ENCODE peak calls at places on chromosomes 16 and 17, in seven cellular contexts. T is transverse colon, L is hepatocyte, W is Panc1, M is tibial nerve, S is IMR-90, Q is adrenal gland. F is an unnamed sample.

GRCh38 chr17:46020998-46021397 is 21.9 kb downstream of the STH start:
- DNase-seq in T (no peak), L (no peak), W (no peak), M (no peak), S (no peak), Q (no peak), F (no peak)

GRCh38 chr17:74454197-74455024 is 12.0 kb upstream of the CD300A start:
- DNase-seq in T (peak; percentile 94), L (peak; percentile 97), W (no peak), M (no peak), S (peak; percentile 29), Q (no peak), F (peak; percentile 95)

GRCh38 chr17:32912218-32912897 is 15.6 kb upstream of the TMEM98 start:
- DNase-seq in T (peak; percentile 87), L (peak; percentile 91), W (no peak), M (no peak), S (peak; percentile 76), Q (peak; percentile 87), F (peak; percentile 92)

GRCh38 chr17:39700148-39700987 is 504 bp downstream of the ERBB2 start:
- DNase-seq in T (no peak), L (peak; percentile 73), W (no peak), M (no peak), S (peak; percentile 7), Q (no peak), F (peak; percentile 67)

GRCh38 chr17:4560837-4561241 is 462 bp upstream of the GGT6 start:
- DNase-seq in T (peak; percentile 21), L (no peak), W (no peak), M (no peak), S (no peak), Q (peak; percentile 58), F (no peak)

GRCh38 chr16:50938923-50939322 is 197.0 kb downstream of the CYLD start:
- DNase-seq in T (no peak), L (no peak), W (no peak), M (no peak), S (no peak), Q (no peak), F (no peak)

GRCh38 chr16:80084614-80085013 is 456.2 kb upstream of the DYNLRB2 start:
- DNase-seq in T (peak; percentile 27), L (peak; percentile 88), W (no peak), M (no peak), S (no peak), Q (peak; percentile 61), F (peak; percentile 56)

GRCh38 chr16:21300309-21301167 is 22.4 kb upstream of the CRYM start:
- DNase-seq in T (peak; percentile 97), L (peak; percentile 98), W (peak; percentile 100), M (peak; percentile 95), S (peak; percentile 100), Q (peak; percentile 98), F (peak; percentile 98)

GRCh38 chr16:24989417-24989978 is 25.7 kb downstream of the ARHGAP17 start:
- DNase-seq in T (no peak), L (no peak), W (no peak), M (no peak), S (peak; percentile 28), Q (no peak), F (no peak)

GRCh38 chr17:81518785-81519283 is 6.2 kb upstream of the ACTG1 start:
- DNase-seq in T (peak; percentile 78), L (peak; percentile 81), W (no peak), M (no peak), S (no peak), Q (no peak), F (peak; percentile 73)

GRCh38 chr16:20859699-20860098 is 40.5 kb downstream of the DCUN1D3 start:
- DNase-seq in T (no peak), L (no peak), W (no peak), M (no peak), S (no peak), Q (no peak), F (no peak)

GRCh38 chr17:44376124-44376523 is 12.5 kb upstream of the FAM171A2 start:
- DNase-seq in T (no peak), L (no peak), W (no peak), M (no peak), S (peak; percentile 10), Q (peak; percentile 49), F (peak; percentile 68)

GRCh38 chr17:28466001-28466400 is 7.4 kb upstream of the SLC13A2 start:
- DNase-seq in T (no peak), L (no peak), W (no peak), M (no peak), S (no peak), Q (no peak), F (no peak)

GRCh38 chr17:57284984-57285646 is 28.8 kb downstream of the MSI2 start:
- DNase-seq in T (peak; percentile 30), L (no peak), W (no peak), M (no peak), S (no peak), Q (no peak), F (no peak)

GRCh38 chr16:89308391-89309333 is 91.2 kb downstream of the ZNF778 start:
- DNase-seq in T (no peak), L (no peak), W (no peak), M (no peak), S (no peak), Q (no peak), F (no peak)

GRCh38 chr16:1812732-1813163 is 13.9 kb downstream of the HAGH start:
- DNase-seq in T (peak; percentile 68), L (peak; percentile 87), W (no peak), M (no peak), S (peak; percentile 85), Q (peak; percentile 61), F (peak; percentile 59)

GRCh38 chr17:7045492-7046126 is 1.7 kb upstream of the SLC16A11 start:
- DNase-seq in T (peak; percentile 63), L (peak; percentile 81), W (peak; percentile 77), M (no peak), S (peak; percentile 87), Q (no peak), F (no peak)

GRCh38 chr17:31459716-31460115 is 68.2 kb downstream of the RAB11FIP4 start:
- DNase-seq in T (no peak), L (no peak), W (no peak), M (no peak), S (no peak), Q (no peak), F (no peak)

GRCh38 chr17:12955521-12955920 is 62.3 kb downstream of the ELAC2 start:
- DNase-seq in T (no peak), L (no peak), W (no peak), M (no peak), S (no peak), Q (no peak), F (no peak)

GRCh38 chr16:11624205-11624604 is 37.5 kb upstream of the LITAF start:
- DNase-seq in T (no peak), L (no peak), W (no peak), M (no peak), S (no peak), Q (no peak), F (no peak)

GRCh38 chr17:81412490-81413093 is 17.3 kb downstream of the BAHCC1 start:
- DNase-seq in T (no peak), L (no peak), W (no peak), M (no peak), S (peak; percentile 76), Q (no peak), F (no peak)

GRCh38 chr17:79777844-79778503 is at the start of gene CBX2:
- DNase-seq in T (peak; percentile 83), L (peak; percentile 93), W (no peak), M (peak; percentile 39), S (peak; percentile 42), Q (peak; percentile 66), F (peak; percentile 79)

GRCh38 chr17:79778504-79779087 is 648 bp downstream of the CBX2 start:
- DNase-seq in T (no peak), L (peak; percentile 71), W (no peak), M (no peak), S (no peak), Q (no peak), F (peak; percentile 33)

GRCh38 chr17:79777166-79777843 is 643 bp upstream of the CBX2 start:
- DNase-seq in T (peak; percentile 52), L (peak; percentile 78), W (no peak), M (no peak), S (peak; percentile 32), Q (peak; percentile 63), F (peak; percentile 63)

GRCh38 chr17:79779661-79780365 is 1.9 kb downstream of the CBX2 start:
- DNase-seq in T (no peak), L (no peak), W (no peak), M (no peak), S (no peak), Q (no peak), F (no peak)

GRCh38 chr17:79779088-79779529 is 1.2 kb downstream of the CBX2 start:
- DNase-seq in T (no peak), L (peak; percentile 30), W (no peak), M (no peak), S (no peak), Q (no peak), F (no peak)
- H3K4me3 ChIP-seq in T (no peak overlapping the region), L (peak overlapping the region; percentile 91), W (peak overlapping the region; percentile 55), M (no peak overlapping the region), S (peak overlapping the region; percentile 83), Q (peak overlapping the region; percentile 76), F (no peak overlapping the region)

GRCh38 chr17:76139261-76139752 is 1.7 kb downstream of the FOXJ1 start:
- DNase-seq in T (no peak), L (no peak), W (no peak), M (no peak), S (no peak), Q (no peak), F (no peak)

GRCh38 chr17:76137351-76138233 is 3.5 kb downstream of the FOXJ1 start:
- DNase-seq in T (no peak), L (no peak), W (no peak), M (no peak), S (no peak), Q (no peak), F (no peak)

GRCh38 chr17:76138234-76138895 is 2.7 kb downstream of the FOXJ1 start:
- DNase-seq in T (no peak), L (peak; percentile 78), W (no peak), M (no peak), S (no peak), Q (no peak), F (peak; percentile 92)

GRCh38 chr17:76139801-76140660 is 1.0 kb downstream of the FOXJ1 start:
- DNase-seq in T (peak; percentile 49), L (peak; percentile 11), W (no peak), M (no peak), S (no peak), Q (no peak), F (peak; percentile 63)

DNA sequence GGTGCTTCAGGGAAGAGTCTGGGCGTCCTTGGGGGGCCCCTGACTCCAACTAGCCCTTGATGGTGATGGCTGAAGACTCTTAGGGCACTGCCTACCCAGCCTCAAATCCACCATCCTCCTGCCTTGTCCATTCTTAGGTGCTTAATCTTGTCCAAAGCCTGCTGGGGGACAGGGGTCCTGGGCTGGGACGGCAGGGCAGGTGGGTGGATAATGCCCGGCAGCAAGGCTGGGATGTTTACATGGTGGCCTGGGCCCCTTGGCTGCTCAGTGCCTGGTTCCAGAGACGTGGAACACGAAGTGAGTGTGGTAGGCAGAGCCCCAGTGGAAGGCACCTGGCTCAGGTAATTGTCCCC is 2.2 kb downstream of the FOXJ1 start:
- DNase-seq in T (no peak), L (no peak), W (no peak), M (no peak), S (no peak), Q (no peak), F (no peak)
- H3K4me1 ChIP-seq in T (peaks cover 25% of the 10 kb centered on the region), L (peaks cover 34% of the 10 kb centered on the region), W (peaks cover 21% of the 10 kb centered on the region), M (peaks cover 24% of the 10 kb centered on the region), S (no peaks in the 10 kb centered on the region), Q (peaks cover 20% of the 10 kb centered on the region), F (peaks cover 33% of the 10 kb centered on the region)

GRCh38 chr16:31913668-31914067 is 40.1 kb downstream of the ZNF267 start:
- DNase-seq in T (no peak), L (no peak), W (no peak), M (no peak), S (no peak), Q (no peak), F (no peak)
- H3K9me3 ChIP-seq in T (peaks cover 94% of the 10 kb centered on the region), L (peaks cover 91% of the 10 kb centered on the region), W (peaks cover 96% of the 10 kb centered on the region), M (peaks cover 4% of the 10 kb centered on the region), S (peaks cover 44% of the 10 kb centered on the region), Q (peaks cover 42% of the 10 kb centered on the region), F (peaks cover 17% of the 10 kb centered on the region)

GRCh38 chr16:31390504-31391043 is 2.6 kb upstream of the ITGAD start:
- DNase-seq in T (no peak), L (no peak), W (no peak), M (no peak), S (no peak), Q (no peak), F (no peak)
- H3K4me3 ChIP-seq in T (no peak overlapping the region), L (no peak overlapping the region), W (no peak overlapping the region), M (no peak overlapping the region), S (no peak overlapping the region), Q (no peak overlapping the region), F (no peak overlapping the region)

F was measured in thyroid gland.